ENCODE peak calls at places on chromosome 19, in seven cellular contexts. K is endodermal cell, F is neural crest cell, Y is astrocyte, V is ascending aorta, M is PC-9, T is cardiac fibroblast. H is an unnamed sample.

GRCh38 chr19:31448221-31448657 is 99.0 kb upstream of the TSHZ3 start:
- DNase-seq in K (no peak), F (no peak), Y (peak; percentile 69), V (no peak), M (no peak), T (peak; percentile 93), H (no peak)

GRCh38 chr19:3433313-3433712 is 47.0 kb downstream of the SMIM24 start:
- DNase-seq in K (no peak), F (no peak), Y (no peak), V (no peak), M (no peak), T (no peak), H (no peak)

GRCh38 chr19:35140207-35140897 is 1.7 kb downstream of the FXYD1 start:
- DNase-seq in K (no peak), F (no peak), Y (no peak), V (no peak), M (no peak), T (no peak), H (no peak)

GRCh38 chr19:35299523-35300339 is 7.8 kb downstream of the MAG start:
- DNase-seq in K (peak; percentile 85), F (no peak), Y (no peak), V (no peak), M (no peak), T (no peak), H (no peak)

GRCh38 chr19:13207237-13208130 is 57.3 kb downstream of the IER2 start:
- DNase-seq in K (peak; percentile 48), F (peak; percentile 30), Y (no peak), V (no peak), M (no peak), T (peak; percentile 11), H (no peak)

GRCh38 chr19:21626091-21626490 is 120.7 kb downstream of the ZNF429 start:
- DNase-seq in K (no peak), F (no peak), Y (no peak), V (no peak), M (no peak), T (no peak), H (no peak)

GRCh38 chr19:19568802-19569756 is 31.0 kb downstream of the CILP2 start:
- DNase-seq in K (no peak), F (no peak), Y (peak; percentile 59), V (no peak), M (peak; percentile 71), T (peak; percentile 63), H (no peak)

GRCh38 chr19:47280183-47280797 is 5.6 kb downstream of the INAFM1 start:
- DNase-seq in K (peak; percentile 93), F (peak; percentile 57), Y (no peak), V (no peak), M (no peak), T (peak; percentile 41), H (peak; percentile 61)

GRCh38 chr19:6425732-6426686 is 1.4 kb upstream of the KHSRP start:
- DNase-seq in K (no peak), F (no peak), Y (no peak), V (no peak), M (no peak), T (no peak), H (no peak)

GRCh38 chr19:47511681-47512080 is 3.2 kb downstream of the NAPA start:
- DNase-seq in K (peak; percentile 39), F (no peak), Y (no peak), V (no peak), M (no peak), T (peak; percentile 52), H (no peak)

GRCh38 chr19:8655340-8655709 is 24.9 kb downstream of the NFILZ start:
- DNase-seq in K (no peak), F (no peak), Y (no peak), V (no peak), M (no peak), T (no peak), H (no peak)

GRCh38 chr19:43439183-43440063 is 24.7 kb downstream of the TEX101 start:
- DNase-seq in K (no peak), F (no peak), Y (peak; percentile 16), V (no peak), M (peak; percentile 96), T (peak; percentile 88), H (no peak)

GRCh38 chr19:1261512-1261862 is 7.6 kb upstream of the CIRBP start:
- DNase-seq in K (peak; percentile 82), F (no peak), Y (no peak), V (no peak), M (no peak), T (no peak), H (no peak)
- TF ChIP-seq CTCF in K (peak; percentile 57), F (peak; percentile 41), Y (peak; percentile 5), V (peak; percentile 10), M (no peak), T (peak; percentile 25), H (peak; percentile 22)

GRCh38 chr19:45885556-45886426 is at the start of gene IRF2BP1:
- DNase-seq in K (peak; percentile 97), F (peak; percentile 82), Y (peak; percentile 83), V (peak; percentile 96), M (peak; percentile 88), T (peak; percentile 96), H (peak; percentile 83)
- TF ChIP-seq CTCF in K (no peak), F (no peak), Y (no peak), V (no peak), M (no peak), T (no peak), H (no peak)

GRCh38 chr19:33558846-33559245 is 37.3 kb upstream of the PEPD start:
- DNase-seq in K (no peak), F (no peak), Y (no peak), V (no peak), M (no peak), T (no peak), H (no peak)
- TF ChIP-seq CTCF in K (no peak), F (no peak), Y (no peak), V (no peak), M (no peak), T (no peak), H (no peak)

DNA sequence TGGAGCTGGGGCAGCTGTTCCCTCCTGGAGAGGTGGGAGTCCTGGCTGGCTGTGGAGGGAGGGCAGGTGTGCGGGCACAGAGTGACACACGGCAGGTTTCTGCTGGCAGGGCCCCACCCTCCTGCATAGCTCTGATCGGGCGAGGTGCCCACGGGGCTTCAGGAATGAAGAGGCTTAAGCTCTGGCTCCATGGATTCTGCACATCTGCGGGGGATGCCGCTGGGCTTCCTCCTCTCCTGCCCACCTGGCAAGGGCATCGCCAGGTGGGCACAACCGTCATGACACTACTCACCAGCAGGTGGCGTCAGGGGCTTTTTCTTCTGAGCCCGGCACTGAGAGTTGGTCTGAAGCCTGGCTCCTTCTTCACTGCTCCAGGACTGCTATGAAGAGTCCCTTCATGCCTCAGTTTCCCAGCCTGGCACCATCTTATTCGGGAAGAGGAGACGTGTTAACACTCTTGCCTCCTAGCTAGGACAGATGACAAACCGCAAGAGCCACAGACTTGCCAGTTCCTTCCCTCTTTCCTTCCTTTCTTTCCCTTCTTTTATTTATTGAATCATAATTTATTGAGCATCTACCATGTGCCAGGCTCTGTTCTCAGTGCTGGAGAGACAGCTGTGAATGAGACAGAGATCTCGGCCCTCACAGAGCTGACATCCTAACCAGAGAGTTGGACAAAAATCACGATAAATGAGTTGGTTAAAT is 15.2 kb upstream of the PAK4 start:
- DNase-seq in K (peak; percentile 85), F (peak; percentile 54), Y (no peak), V (no peak), M (peak; percentile 42), T (peak; percentile 50), H (peak; percentile 63)
- TF ChIP-seq CTCF in K (peak; percentile 85), F (peak; percentile 81), Y (peak; percentile 68), V (peak; percentile 71), M (peak; percentile 90), T (peak; percentile 82), H (peak; percentile 80)

DNA sequence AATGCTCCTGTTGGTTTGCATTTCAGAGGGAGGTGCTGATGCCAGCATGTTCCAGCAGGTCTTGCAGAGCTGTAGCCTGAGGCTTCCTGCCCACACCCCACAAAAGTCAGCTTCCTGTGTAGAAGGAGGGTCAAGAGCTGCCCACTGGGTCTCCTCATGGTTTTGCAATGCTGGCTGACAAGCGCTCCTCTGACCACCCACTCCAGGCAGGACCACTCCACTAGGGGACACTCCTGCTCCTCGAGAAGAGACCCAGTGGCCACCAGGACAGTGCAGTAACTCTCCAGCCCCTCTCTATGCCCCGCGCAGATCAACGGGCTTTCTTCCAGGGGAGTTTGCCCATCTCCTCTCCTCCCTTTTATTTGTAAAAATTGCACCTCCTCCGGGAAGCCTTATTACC is 72.9 kb upstream of the UQCRFS1 start:
- DNase-seq in K (peak; percentile 85), F (peak; percentile 40), Y (no peak), V (no peak), M (no peak), T (no peak), H (peak; percentile 62)
- TF ChIP-seq CTCF in K (peak; percentile 77), F (peak; percentile 62), Y (no peak), V (no peak), M (no peak), T (no peak), H (no peak)

DNA sequence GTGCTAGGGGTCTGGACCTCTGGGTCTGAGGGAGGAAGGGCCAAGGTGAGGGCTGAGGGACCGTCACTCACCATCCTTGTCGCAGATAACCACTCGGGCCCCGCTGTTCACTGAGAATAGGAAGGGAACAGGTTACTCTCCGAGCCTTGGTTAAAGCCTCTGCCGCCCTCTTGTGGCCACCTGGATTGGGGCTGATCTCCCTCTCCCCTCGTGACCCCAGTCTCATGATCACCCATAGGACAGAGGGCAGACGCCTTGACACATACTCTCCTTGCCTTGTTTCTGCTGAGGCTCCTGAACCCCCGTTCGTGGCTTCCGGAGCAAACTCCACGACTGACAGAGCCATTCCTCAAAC is 580 bp downstream of the HSD17B14 start:
- DNase-seq in K (peak; percentile 99), F (peak; percentile 91), Y (peak; percentile 50), V (peak; percentile 98), M (peak; percentile 83), T (peak; percentile 87), H (peak; percentile 94)
- TF ChIP-seq CTCF in K (peak; percentile 96), F (peak; percentile 92), Y (peak; percentile 86), V (peak; percentile 82), M (peak; percentile 93), T (peak; percentile 94), H (peak; percentile 69)

DNA sequence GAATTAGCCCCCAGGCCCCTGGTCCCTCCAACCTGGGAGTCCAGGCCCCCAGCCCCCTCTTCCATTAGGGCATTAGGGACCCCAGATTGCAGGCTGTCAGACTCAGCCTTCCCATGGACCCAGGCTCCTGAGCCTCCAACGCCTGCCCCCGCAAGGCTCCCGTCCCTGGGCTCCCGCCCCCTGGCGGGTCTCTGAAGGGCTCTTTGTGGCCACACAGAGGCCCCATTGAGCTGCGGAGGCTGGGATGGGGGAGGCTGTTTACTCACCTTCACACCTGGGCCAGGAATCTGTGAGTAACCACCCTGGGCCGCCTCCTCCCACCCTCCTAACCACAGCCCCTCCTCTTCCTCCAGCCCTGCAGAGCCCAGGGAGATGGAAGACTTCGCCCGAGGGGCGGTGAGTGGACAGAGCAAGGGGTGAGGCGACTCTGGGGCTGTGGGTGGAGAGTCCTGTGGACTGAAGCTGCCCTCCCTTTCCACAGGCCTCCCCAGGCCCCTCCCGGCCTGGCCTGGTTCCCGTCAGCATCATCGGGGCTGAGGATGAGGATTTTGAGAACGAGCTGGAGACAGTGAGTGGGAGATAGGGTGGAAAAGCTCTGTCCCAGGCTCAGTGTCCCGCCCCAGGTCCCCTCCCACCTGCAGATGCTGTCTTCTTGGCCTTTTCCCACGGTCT is 4.9 kb downstream of the ARHGEF1 start:
- DNase-seq in K (peak; percentile 97), F (no peak), Y (peak; percentile 77), V (peak; percentile 72), M (peak; percentile 93), T (peak; percentile 58), H (no peak)
- TF ChIP-seq CTCF in K (peak; percentile 75), F (no peak), Y (peak; percentile 13), V (no peak), M (peak; percentile 67), T (peak; percentile 8), H (no peak)